ENCODE peak calls at places on chromosome X, in nine cellular contexts. M is SK-N-DZ, D is cardiac fibroblast, P is prostate gland, F is C1 segment of cervical spinal cord, J is COR-L47, Z is T-cell, R is GM06990, B is right cardiac atrium. V is an unnamed sample.

GRCh38 chrX:39335447-39336235 is 534.4 kb downstream of the MID1IP1 start:
- DNase-seq in M (no peak), D (no peak), P (peak; percentile 62), F (no peak), J (peak; percentile 77), Z (no peak), R (no peak), B (no peak), V (no peak)

GRCh38 chrX:130110379-130111219 is at the start of gene ELF4:
- DNase-seq in M (no peak), D (peak; percentile 73), P (no peak), F (peak; percentile 7), J (peak; percentile 15), Z (peak; percentile 33), R (peak; percentile 78), B (peak; percentile 83), V (peak; percentile 37)

GRCh38 chrX:119073911-119074310 is 1.1 kb downstream of the CT47C1 start:
- DNase-seq in M (no peak), D (no peak), P (no peak), F (no peak), J (no peak), Z (no peak), R (no peak), B (no peak), V (no peak)

GRCh38 chrX:40603446-40603845 is 19.8 kb upstream of the MPC1L start:
- DNase-seq in M (no peak), D (no peak), P (no peak), F (no peak), J (no peak), Z (no peak), R (no peak), B (no peak), V (no peak)

GRCh38 chrX:9379697-9380551 is 84.9 kb upstream of the TBL1X start:
- DNase-seq in M (no peak), D (no peak), P (no peak), F (no peak), J (peak; percentile 0), Z (no peak), R (no peak), B (no peak), V (no peak)

GRCh38 chrX:154734101-154734781 is 16.6 kb downstream of the GAB3 start:
- DNase-seq in M (no peak), D (peak; percentile 81), P (no peak), F (peak; percentile 13), J (no peak), Z (no peak), R (no peak), B (peak; percentile 67), V (no peak)

GRCh38 chrX:108186811-108187210 is 95.2 kb downstream of the ATG4A start:
- DNase-seq in M (no peak), D (peak; percentile 59), P (no peak), F (no peak), J (no peak), Z (no peak), R (no peak), B (no peak), V (no peak)

GRCh38 chrX:49171752-49172279 is at the start of gene PLP2:
- DNase-seq in M (no peak), D (peak; percentile 43), P (no peak), F (no peak), J (peak; percentile 35), Z (peak; percentile 27), R (peak; percentile 78), B (peak; percentile 77), V (peak; percentile 30)

GRCh38 chrX:71533850-71534515 is 1.1 kb downstream of the OGT start:
- DNase-seq in M (peak; percentile 53), D (peak; percentile 64), P (peak; percentile 22), F (no peak), J (peak; percentile 28), Z (peak; percentile 66), R (peak; percentile 57), B (peak; percentile 81), V (peak; percentile 68)

V was measured in NCI-H2227 treated with DMSO at 0.1 percent for 48 hours.